ENCODE peak calls at places on chromosomes 6 and 20, in eight cellular contexts. U is fibroblast of the aortic adventitia, S is neural progenitor cell, N is natural killer cell, V is Panc1, O is epithelial cell of esophagus, W is ovary, Z is fibroblast of lung. B is an unnamed sample.

GRCh38 chr6:112253842-112254816 is at the start of gene LAMA4:
- DNase-seq in U (peak; percentile 81), S (peak; percentile 59), N (no peak), V (no peak), O (peak; percentile 31), W (peak; percentile 60), Z (peak; percentile 83), B (peak; percentile 15)

GRCh38 chr6:2982464-2983121 is 11.2 kb upstream of the SERPINB6 start:
- DNase-seq in U (peak; percentile 13), S (no peak), N (no peak), V (no peak), O (no peak), W (no peak), Z (no peak), B (no peak)

GRCh38 chr20:47886454-47887041 is 101.3 kb upstream of the SULF2 start:
- DNase-seq in U (no peak), S (no peak), N (no peak), V (no peak), O (no peak), W (no peak), Z (no peak), B (no peak)

GRCh38 chr6:106069478-106069877 is 16.7 kb upstream of the PRDM1 start:
- DNase-seq in U (peak; percentile 93), S (no peak), N (no peak), V (no peak), O (peak; percentile 84), W (no peak), Z (peak; percentile 85), B (no peak)

GRCh38 chr6:159023893-159024292 is 20.9 kb downstream of the TAGAP start:
- DNase-seq in U (no peak), S (no peak), N (no peak), V (no peak), O (no peak), W (no peak), Z (no peak), B (no peak)

GRCh38 chr6:41698350-41698781 is 37.0 kb downstream of the TFEB start:
- DNase-seq in U (peak; percentile 79), S (peak; percentile 27), N (no peak), V (no peak), O (no peak), W (no peak), Z (peak; percentile 77), B (no peak)

GRCh38 chr20:31605902-31606677 is 1.0 kb downstream of the ID1 start:
- DNase-seq in U (peak; percentile 30), S (peak; percentile 69), N (no peak), V (no peak), O (no peak), W (peak; percentile 59), Z (peak; percentile 37), B (no peak)

GRCh38 chr6:149233056-149233715 is 84.3 kb upstream of the TAB2 start:
- DNase-seq in U (peak; percentile 91), S (no peak), N (no peak), V (peak; percentile 53), O (peak; percentile 87), W (no peak), Z (peak; percentile 78), B (no peak)

GRCh38 chr6:87588756-87589407 is 905 bp downstream of the RARS2 start:
- DNase-seq in U (peak; percentile 32), S (no peak), N (no peak), V (no peak), O (no peak), W (no peak), Z (peak; percentile 5), B (no peak)

GRCh38 chr6:122678841-122679240 is 68.6 kb downstream of the PKIB start:
- DNase-seq in U (peak; percentile 11), S (no peak), N (no peak), V (no peak), O (no peak), W (no peak), Z (no peak), B (no peak)

GRCh38 chr20:38172344-38172743 is 7.3 kb upstream of the TGM2 start:
- DNase-seq in U (peak; percentile 51), S (no peak), N (no peak), V (no peak), O (peak; percentile 41), W (no peak), Z (no peak), B (no peak)

GRCh38 chr6:25866011-25866410 is 8.0 kb downstream of the SLC17A3 start:
- DNase-seq in U (no peak), S (no peak), N (no peak), V (no peak), O (no peak), W (no peak), Z (no peak), B (no peak)

GRCh38 chr6:156876302-156876701 is 99.1 kb downstream of the ARID1B start:
- DNase-seq in U (no peak), S (peak; percentile 52), N (no peak), V (no peak), O (no peak), W (no peak), Z (no peak), B (no peak)

GRCh38 chr6:24394777-24395437 is 7.8 kb upstream of the MRS2 start:
- DNase-seq in U (peak; percentile 68), S (no peak), N (no peak), V (no peak), O (peak; percentile 89), W (no peak), Z (peak; percentile 78), B (no peak)

GRCh38 chr6:105482227-105482839 is 79.5 kb upstream of the PREP start:
- DNase-seq in U (peak; percentile 66), S (no peak), N (no peak), V (no peak), O (peak; percentile 29), W (peak; percentile 37), Z (peak; percentile 76), B (no peak)

GRCh38 chr6:10347561-10348327 is 67.1 kb downstream of the TFAP2A start:
- DNase-seq in U (no peak), S (no peak), N (no peak), V (peak; percentile 67), O (peak; percentile 98), W (no peak), Z (no peak), B (no peak)

DNA sequence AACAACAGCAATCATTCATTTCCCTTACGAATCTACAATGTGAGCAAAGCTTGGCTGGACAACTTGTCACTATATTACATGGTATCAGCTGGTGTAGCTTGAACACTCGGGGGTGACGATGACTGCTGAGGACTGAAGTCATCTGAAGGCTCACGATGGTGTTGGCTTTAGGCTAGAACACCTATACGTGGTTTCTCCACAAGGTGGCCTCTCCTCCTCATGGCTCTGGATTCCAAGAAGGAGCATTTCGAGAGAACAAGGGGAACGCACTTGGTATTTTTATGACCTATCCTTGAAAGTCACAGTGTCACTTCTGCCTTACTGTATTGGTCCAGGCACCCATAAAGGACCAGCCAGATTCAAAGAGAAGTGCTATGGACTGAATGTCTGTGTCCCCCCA is 37.5 kb upstream of the ADGRF1 start:
- DNase-seq in U (no peak), S (no peak), N (no peak), V (no peak), O (no peak), W (no peak), Z (no peak), B (no peak)
- TF ChIP-seq CTCF in U (peak; percentile 5), S (peak; percentile 22), N (no peak), V (peak; percentile 20), O (no peak), W (no peak), Z (peak; percentile 4), B (no peak)

GRCh38 chr20:12970372-12970821 is 38.4 kb upstream of the SPTLC3 start:
- DNase-seq in U (peak; percentile 79), S (peak; percentile 56), N (no peak), V (peak; percentile 13), O (peak; percentile 58), W (no peak), Z (peak; percentile 74), B (peak; percentile 13)
- TF ChIP-seq CTCF in U (peak; percentile 67), S (peak; percentile 68), N (no peak), V (peak; percentile 53), O (peak; percentile 71), W (peak; percentile 31), Z (peak; percentile 72), B (peak; percentile 37)

GRCh38 chr20:25248501-25249172 is 752 bp downstream of the PYGB start:
- DNase-seq in U (peak; percentile 63), S (peak; percentile 79), N (no peak), V (no peak), O (peak; percentile 44), W (peak; percentile 62), Z (peak; percentile 31), B (peak; percentile 52)

GRCh38 chr20:25247666-25248500 is at the start of gene PYGB:
- DNase-seq in U (peak; percentile 81), S (peak; percentile 93), N (peak; percentile 68), V (no peak), O (peak; percentile 84), W (peak; percentile 85), Z (peak; percentile 83), B (peak; percentile 95)

GRCh38 chr20:25245461-25245860 is 2.4 kb upstream of the PYGB start:
- DNase-seq in U (no peak), S (no peak), N (no peak), V (no peak), O (no peak), W (no peak), Z (no peak), B (no peak)

GRCh38 chr20:25246182-25246943 is 1.5 kb upstream of the PYGB start:
- DNase-seq in U (no peak), S (no peak), N (no peak), V (no peak), O (no peak), W (no peak), Z (peak; percentile 53), B (no peak)

GRCh38 chr20:25247100-25247665 is 702 bp upstream of the PYGB start:
- DNase-seq in U (peak; percentile 59), S (peak; percentile 77), N (peak; percentile 26), V (no peak), O (peak; percentile 61), W (no peak), Z (peak; percentile 78), B (no peak)
- TF ChIP-seq CTCF in U (peak; percentile 47), S (peak; percentile 56), N (no peak), V (peak; percentile 78), O (peak; percentile 22), W (no peak), Z (peak; percentile 74), B (peak; percentile 22)

DNA sequence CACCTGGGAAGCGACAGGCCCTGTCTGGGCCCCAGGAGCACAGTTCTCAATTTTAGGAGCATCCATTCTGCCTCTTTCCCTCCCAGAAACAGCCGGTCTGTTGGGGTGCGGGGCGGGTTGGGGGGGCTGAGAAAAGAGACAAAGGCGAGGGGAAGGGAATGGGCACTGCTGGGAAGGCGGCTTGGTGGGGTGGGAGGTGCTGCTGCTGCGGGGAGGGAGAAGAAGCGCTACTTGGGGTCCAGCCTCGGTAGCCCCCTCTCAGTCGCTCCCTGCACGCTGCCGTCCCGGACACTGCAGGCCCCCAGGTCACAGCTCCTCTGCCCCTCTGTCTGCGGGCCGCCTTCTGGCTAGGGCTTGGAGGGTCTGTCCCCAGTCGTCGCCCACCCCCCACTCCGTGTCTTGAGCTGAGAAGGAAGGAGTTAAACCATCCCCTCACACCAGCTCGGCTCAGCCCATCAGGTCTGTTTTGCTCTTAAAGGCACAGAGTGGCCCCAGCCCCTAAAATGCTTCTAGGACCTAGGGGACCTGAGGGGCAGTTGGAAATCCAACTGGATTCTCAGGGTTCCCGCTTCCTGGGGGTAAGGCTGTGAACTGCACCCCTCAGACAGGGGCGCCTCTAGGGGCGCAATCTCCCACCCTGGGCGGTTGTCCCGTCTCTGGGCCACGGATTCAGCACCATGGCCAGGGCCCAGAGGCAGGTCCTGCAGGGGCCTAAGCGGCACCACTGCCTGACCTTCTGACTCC is 740 bp downstream of the GDAP1L1 start:
- DNase-seq in U (peak; percentile 21), S (peak; percentile 94), N (peak; percentile 22), V (no peak), O (peak; percentile 40), W (peak; percentile 56), Z (peak; percentile 21), B (peak; percentile 50)
- TF ChIP-seq CTCF in U (peak; percentile 49), S (peak; percentile 95), N (no peak), V (no peak), O (no peak), W (no peak), Z (peak; percentile 42), B (no peak)

B was measured in GM10248.